ENCODE peak calls at places on chromosomes 16 and 17, in seven cellular contexts. G is AG09309, E is A549, K is heart left ventricle, R is cardiac fibroblast, U is choroid plexus epithelial cell, M is AG10803. J is an unnamed sample.

GRCh38 chr17:44324571-44325275 is at the start of gene SLC25A39:
- DNase-seq in U (peak; percentile 96), K (peak; percentile 99), E (peak; percentile 97), R (peak; percentile 94), M (peak; percentile 94), G (peak; percentile 76), J (peak; percentile 89)

GRCh38 chr16:69084301-69084700 is 21.2 kb upstream of the HAS3 start:
- DNase-seq in G (no peak), M (peak; percentile 55), U (peak; percentile 58), R (peak; percentile 62), K (no peak), E (no peak), J (no peak)

GRCh38 chr17:67602974-67603373 is 114.8 kb upstream of the NOL11 start:
- DNase-seq in E (peak; percentile 61), U (peak; percentile 70), G (peak; percentile 13), R (peak; percentile 59), K (no peak), M (peak; percentile 49), J (peak; percentile 45)

GRCh38 chr17:27756467-27757371 is 43.6 kb downstream of the NOS2 start:
- DNase-seq in U (peak; percentile 77), M (peak; percentile 36), K (no peak), E (peak; percentile 73), G (no peak), R (peak; percentile 62), J (peak; percentile 60)

GRCh38 chr16:85778873-85779272 is 20.5 kb downstream of the EMC8 start:
- DNase-seq in U (no peak), E (no peak), K (no peak), M (no peak), R (no peak), G (no peak), J (no peak)

GRCh38 chr17:83079340-83079747 is at the start of gene METRNL:
- DNase-seq in G (no peak), R (peak; percentile 62), U (peak; percentile 68), M (peak; percentile 70), E (peak; percentile 66), K (peak; percentile 91), J (peak; percentile 53)

GRCh38 chr17:73351764-73352163 is 40.0 kb upstream of the CDC42EP4 start:
- DNase-seq in R (no peak), M (no peak), K (no peak), E (no peak), G (no peak), U (no peak), J (no peak)

GRCh38 chr16:29860218-29860617 is 2.8 kb downstream of the CDIPT start:
- DNase-seq in R (no peak), U (no peak), K (no peak), G (no peak), M (no peak), E (no peak), J (no peak)

GRCh38 chr16:85798901-85799496 is 345 bp downstream of the EMC8 start:
- DNase-seq in G (no peak), K (peak; percentile 71), E (peak; percentile 33), U (no peak), R (peak; percentile 27), M (peak; percentile 28), J (no peak)

GRCh38 chr17:81735181-81736102 is 23.4 kb downstream of the SLC25A10 start:
- DNase-seq in G (no peak), U (no peak), E (no peak), M (peak; percentile 48), K (no peak), R (peak; percentile 72), J (peak; percentile 39)

GRCh38 chr17:62827722-62828498 is 19.8 kb upstream of the MARCHF10 start:
- DNase-seq in K (no peak), R (peak; percentile 74), U (peak; percentile 79), M (peak; percentile 46), G (no peak), E (no peak), J (peak; percentile 4)

GRCh38 chr17:71023631-71024030 is 854.3 kb downstream of the KCNJ2 start:
- DNase-seq in M (peak; percentile 1), G (no peak), K (no peak), U (peak; percentile 42), E (no peak), R (peak; percentile 10), J (no peak)

GRCh38 chr16:83744521-83744981 is 63.2 kb upstream of the HSBP1 start:
- DNase-seq in G (no peak), R (peak; percentile 18), K (no peak), E (no peak), U (peak; percentile 10), M (peak; percentile 29), J (peak; percentile 14)

GRCh38 chr16:1674751-1675664 is 3.1 kb upstream of the JPT2 start:
- DNase-seq in K (no peak), G (no peak), M (peak; percentile 45), U (peak; percentile 70), E (no peak), R (peak; percentile 71), J (peak; percentile 43)

GRCh38 chr16:83134638-83135037 is 507.9 kb downstream of the CDH13 start:
- DNase-seq in K (no peak), M (no peak), G (no peak), U (no peak), E (no peak), R (no peak), J (no peak)

GRCh38 chr17:10337976-10338375 is 34.8 kb downstream of the MYH13 start:
- DNase-seq in G (peak; percentile 46), U (no peak), E (no peak), R (peak; percentile 42), K (no peak), M (peak; percentile 98), J (no peak)

GRCh38 chr17:57255182-57255775 is 1.0 kb upstream of the MSI2 start:
- DNase-seq in E (no peak), R (no peak), U (no peak), M (no peak), K (no peak), G (no peak), J (no peak)

GRCh38 chr16:86834451-86835035 is 256.2 kb downstream of the FOXL1 start:
- DNase-seq in E (peak; percentile 19), R (peak; percentile 66), M (peak; percentile 35), G (no peak), U (peak; percentile 59), K (no peak), J (peak; percentile 13)

GRCh38 chr17:50498021-50498874 is 10.0 kb upstream of the MYCBPAP start:
- DNase-seq in E (no peak), K (no peak), G (no peak), R (no peak), U (no peak), M (no peak), J (peak; percentile 36)

DNA sequence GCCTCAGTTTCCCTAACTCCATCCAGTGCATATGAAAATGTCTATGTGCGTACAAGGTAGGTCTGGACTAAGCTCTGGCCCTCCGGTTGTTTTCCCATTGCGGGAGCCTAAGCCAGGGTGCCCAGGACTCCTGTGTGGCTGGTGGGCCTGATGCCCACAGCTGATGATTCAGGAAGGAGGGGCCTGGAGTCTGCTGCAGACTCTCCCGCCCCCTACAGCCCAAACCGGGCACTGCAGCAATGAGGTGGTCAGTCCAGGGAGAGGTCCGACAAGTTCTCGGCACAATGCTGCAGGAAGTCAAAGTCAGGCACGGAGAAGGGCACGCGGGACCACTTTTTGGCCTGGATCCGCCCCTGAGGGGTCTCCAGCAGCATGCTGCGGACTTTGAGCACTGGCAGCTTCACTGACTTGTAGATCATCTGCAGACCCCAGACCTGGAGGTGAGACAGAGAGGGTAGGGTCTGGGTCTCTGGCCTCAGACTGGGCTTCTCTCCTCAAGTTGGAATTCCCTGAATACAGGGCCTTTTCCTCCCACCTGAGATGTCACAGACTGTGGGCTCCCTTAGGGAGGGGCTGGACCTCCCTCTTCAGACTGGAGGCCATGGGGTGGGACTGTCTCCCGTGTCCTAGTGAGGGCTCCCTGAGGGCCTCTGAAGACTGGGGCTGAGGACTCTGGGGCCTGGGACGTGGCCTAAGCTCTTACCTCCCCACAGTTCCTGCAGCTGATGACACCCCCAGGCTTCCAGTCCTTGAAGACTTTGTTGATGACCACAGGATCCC is 3.4 kb upstream of the ZNF385C start:
- DNase-seq in M (peak; percentile 57), K (peak; percentile 87), R (peak; percentile 79), G (no peak), E (peak; percentile 76), U (peak; percentile 77), J (peak; percentile 69)
- TF ChIP-seq CTCF in M (peak; percentile 76), K (peak; percentile 79), R (peak; percentile 98), G (peak; percentile 91), E (peak; percentile 75), U (peak; percentile 90), J (peak; percentile 90)

DNA sequence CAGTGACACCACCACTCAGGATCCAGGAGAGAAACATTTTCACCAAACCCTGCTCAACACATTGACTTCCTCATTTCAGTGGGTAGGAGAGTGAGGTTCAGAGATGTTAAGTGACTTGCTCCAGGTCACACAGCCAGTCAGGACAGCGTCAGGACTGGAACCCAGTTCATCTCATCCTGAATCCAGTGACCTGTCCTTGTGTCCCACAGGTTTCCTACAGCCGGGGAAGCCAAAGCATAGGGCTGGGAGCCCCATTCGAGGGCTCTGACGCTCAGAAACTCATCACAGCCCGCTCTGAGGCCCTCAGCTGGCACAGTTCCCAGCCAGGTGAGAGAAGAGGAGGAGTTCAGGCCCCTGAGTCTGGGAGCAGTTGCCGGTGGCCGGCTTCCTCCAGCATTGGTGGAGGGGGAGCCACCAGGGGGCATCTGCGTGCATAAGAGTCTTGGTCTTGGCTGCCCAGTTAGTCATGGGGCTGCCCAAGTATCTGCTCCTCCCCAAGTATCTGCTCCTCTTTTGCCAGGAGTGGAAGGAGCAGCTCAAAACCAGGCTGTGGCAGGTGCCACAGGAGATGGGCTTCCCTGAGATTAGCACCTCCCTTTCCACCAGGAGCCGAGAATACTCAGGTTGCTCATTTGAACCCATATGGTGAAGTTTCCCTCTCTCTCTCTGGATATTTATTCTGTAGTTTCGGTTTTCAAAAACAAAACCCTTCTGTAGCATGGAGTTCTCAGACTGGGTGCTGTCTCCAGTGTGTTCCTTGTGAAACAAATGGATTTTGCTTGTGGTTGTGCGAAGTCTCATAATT is 56.0 kb downstream of the TNFRSF13B start:
- DNase-seq in G (no peak), E (peak; percentile 67), M (peak; percentile 40), U (peak; percentile 58), R (peak; percentile 59), K (no peak), J (peak; percentile 76)
- TF ChIP-seq CTCF in G (peak; percentile 70), E (peak; percentile 42), M (peak; percentile 54), U (peak; percentile 73), R (peak; percentile 68), K (peak; percentile 28), J (peak; percentile 41)

DNA sequence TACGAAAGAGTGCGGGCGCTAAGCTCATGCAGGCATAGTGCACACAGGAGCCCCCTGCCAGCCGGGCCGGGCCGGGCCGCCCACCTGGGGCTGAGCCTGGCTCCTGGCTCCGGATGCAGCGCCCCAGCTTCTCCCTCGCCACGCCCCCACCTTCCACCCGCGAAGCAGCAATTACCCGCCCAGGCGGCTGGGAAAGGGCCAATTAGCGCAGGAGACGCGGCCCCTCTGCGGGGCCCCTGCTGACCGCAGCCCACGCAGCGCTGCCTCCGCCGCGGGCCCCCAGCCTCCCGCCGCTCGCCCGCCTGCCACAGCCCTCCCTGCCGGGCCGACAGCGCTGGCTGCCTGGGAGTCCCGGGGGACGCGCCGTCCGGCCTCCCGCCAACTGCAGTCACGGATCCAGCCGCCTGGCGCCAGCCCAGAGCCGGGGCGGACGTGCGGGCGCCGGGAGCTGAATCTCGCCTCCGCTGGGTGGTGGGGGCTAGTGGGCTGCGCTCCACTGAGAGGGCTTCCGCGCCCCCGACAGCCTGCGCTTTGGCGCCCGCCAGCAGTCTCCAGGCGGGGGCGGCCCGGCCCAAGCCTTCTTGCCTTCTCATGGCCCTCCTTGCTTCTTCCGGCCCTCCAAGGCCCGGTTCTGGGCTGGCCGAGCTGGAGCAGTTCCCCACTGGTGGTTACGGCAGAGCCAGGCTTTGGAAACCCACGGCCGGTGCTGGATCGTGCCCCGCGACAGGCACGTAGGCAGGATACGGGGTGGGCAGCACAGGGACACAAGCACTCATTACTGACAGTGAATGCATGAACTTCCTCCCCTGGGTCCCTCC is 14.9 kb upstream of the CBFB start:
- DNase-seq in R (peak; percentile 64), G (no peak), K (peak; percentile 92), E (no peak), M (peak; percentile 54), U (peak; percentile 71), J (peak; percentile 44)
- TF ChIP-seq CTCF in R (no peak), G (no peak), K (peak; percentile 28), E (no peak), M (no peak), U (no peak), J (no peak)

GRCh38 chr17:19867094-19867653 is 562 bp downstream of the ULK2 start:
- DNase-seq in G (peak; percentile 17), E (peak; percentile 81), R (peak; percentile 62), K (peak; percentile 85), M (peak; percentile 61), U (peak; percentile 66), J (peak; percentile 64)
- TF ChIP-seq CTCF in G (peak; percentile 48), E (peak; percentile 34), R (peak; percentile 47), K (no peak), M (peak; percentile 42), U (peak; percentile 64), J (peak; percentile 1)